ENCODE peak calls at places on chromosomes 6 and 20, in ten cellular contexts. C, S, V, O, M, A, Z, Q, Y and L are unnamed samples.
A peak's percentile ranks its signal among the peaks of the same experiment; 100 is the strongest.

GRCh38 chr20:14790771-14791517 is 453.5 kb upstream of the FLRT3 start:
- DNase-seq in Y (no peak), M (no peak), S (peak; percentile 64), Z (no peak), O (no peak), A (no peak), Q (no peak), V (no peak), C (peak; percentile 28), L (no peak)

GRCh38 chr6:133198725-133199124 is 42.4 kb upstream of the EYA4 start:
- DNase-seq in C (no peak), S (no peak), A (no peak), Q (no peak), O (no peak), V (peak; percentile 8), Z (no peak), Y (no peak), M (no peak), L (no peak)

GRCh38 chr6:167113935-167114910 is 8.7 kb upstream of the CCR6 start:
- DNase-seq in A (no peak), M (peak; percentile 38), Z (peak; percentile 94), V (no peak), C (no peak), S (no peak), Q (peak; percentile 77), Y (no peak), O (no peak), L (no peak)

GRCh38 chr6:69785697-69786096 is 11.1 kb downstream of the LMBRD1 start:
- DNase-seq in Y (no peak), M (no peak), A (no peak), S (no peak), Z (no peak), Q (no peak), C (no peak), V (no peak), O (no peak), L (no peak)

GRCh38 chr20:46694484-46694883 is 5.2 kb upstream of the TP53RK start:
- DNase-seq in Q (no peak), M (no peak), Z (peak; percentile 71), A (no peak), Y (no peak), C (no peak), V (no peak), S (peak; percentile 53), O (no peak), L (no peak)

GRCh38 chr20:10023911-10024310 is 10.9 kb upstream of the ANKEF1 start:
- DNase-seq in C (no peak), S (no peak), O (no peak), Y (no peak), A (no peak), M (no peak), Q (no peak), V (no peak), Z (no peak), L (no peak)

GRCh38 chr6:165804331-165805066 is 141.5 kb upstream of the PDE10A start:
- DNase-seq in V (no peak), O (no peak), A (no peak), C (no peak), Z (no peak), M (no peak), S (peak; percentile 11), Q (no peak), Y (no peak), L (no peak)

GRCh38 chr6:78868124-78868523 is 773 bp downstream of the IRAK1BP1 start:
- DNase-seq in Q (no peak), Z (peak; percentile 69), A (no peak), Y (no peak), C (no peak), V (no peak), O (no peak), S (no peak), M (no peak), L (no peak)

GRCh38 chr20:8854566-8854965 is 214.3 kb upstream of the PLCB4 start:
- DNase-seq in M (no peak), A (no peak), V (no peak), C (peak; percentile 19), O (no peak), S (peak; percentile 69), Z (no peak), Y (no peak), Q (no peak), L (peak; percentile 43)

GRCh38 chr20:57680131-57680716 is 29.6 kb downstream of the PMEPA1 start:
- DNase-seq in Z (peak; percentile 92), V (no peak), Q (no peak), M (no peak), O (peak; percentile 65), Y (no peak), C (no peak), S (no peak), A (no peak), L (no peak)

GRCh38 chr20:57679113-57679512 is 30.7 kb downstream of the PMEPA1 start:
- DNase-seq in S (no peak), V (no peak), Y (no peak), O (no peak), Q (no peak), A (no peak), M (no peak), Z (peak; percentile 60), C (no peak), L (no peak)

GRCh38 chr20:57677323-57677982 is 32.4 kb downstream of the PMEPA1 start:
- DNase-seq in M (no peak), Z (no peak), O (no peak), V (no peak), A (no peak), C (no peak), Y (no peak), S (no peak), Q (no peak), L (no peak)

GRCh38 chr20:57676517-57677322 is 33.1 kb downstream of the PMEPA1 start:
- DNase-seq in Z (peak; percentile 56), O (no peak), V (no peak), Y (no peak), A (no peak), S (no peak), Q (no peak), C (no peak), M (no peak), L (no peak)

GRCh38 chr20:57678340-57678739 is 31.5 kb downstream of the PMEPA1 start:
- DNase-seq in Y (no peak), S (no peak), V (no peak), Q (no peak), Z (peak; percentile 72), M (no peak), A (no peak), O (no peak), C (no peak), L (no peak)
- H3K36me3 ChIP-seq in Y (peaks cover 98% of the 10 kb centered on the region), S (no peaks in the 10 kb centered on the region), V (no peaks in the 10 kb centered on the region), Q (no peaks in the 10 kb centered on the region), Z (no peaks in the 10 kb centered on the region), M (no peaks in the 10 kb centered on the region), A (no peaks in the 10 kb centered on the region), O (peaks cover 67% of the 10 kb centered on the region), C (no peaks in the 10 kb centered on the region), L (no peaks in the 10 kb centered on the region)

DNA sequence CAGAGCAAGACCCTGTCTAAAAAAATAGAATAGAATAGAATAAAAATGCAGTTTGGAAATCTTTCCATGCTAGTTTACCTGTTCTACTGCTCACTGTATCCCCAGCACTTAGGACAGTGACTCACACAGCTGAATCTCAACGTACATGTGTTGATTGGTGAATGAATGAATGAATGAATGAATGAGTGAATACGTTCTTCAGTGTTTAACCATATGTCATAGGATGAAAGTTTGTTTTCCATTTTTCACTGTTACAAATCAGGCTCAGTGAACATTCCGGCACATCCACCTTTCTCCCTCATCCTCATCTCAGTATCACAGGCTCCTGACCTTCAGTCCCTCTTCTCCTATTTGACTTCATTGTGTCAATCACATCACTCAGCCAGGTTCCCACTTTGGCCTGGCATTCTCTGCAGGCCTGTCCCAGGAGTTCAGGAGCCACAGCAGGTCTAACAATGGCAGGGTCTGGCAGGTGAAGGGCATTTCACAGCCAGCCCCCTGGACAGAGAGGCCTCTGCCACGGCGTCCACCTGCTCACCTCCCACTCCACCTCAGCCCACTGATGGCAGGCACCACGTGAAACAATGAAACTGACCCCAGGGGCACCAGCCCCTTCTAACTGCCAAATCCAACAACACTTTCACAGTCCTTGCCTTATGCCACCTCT is 7.9 kb downstream of the ZC3H12D start:
- DNase-seq in A (no peak), V (no peak), Y (no peak), C (no peak), M (no peak), Z (no peak), Q (no peak), S (no peak), O (no peak), L (no peak)
- H3K4me1 ChIP-seq in A (peaks cover 8% of the 10 kb centered on the region), V (peaks cover 6% of the 10 kb centered on the region), Y (no peaks in the 10 kb centered on the region), C (no peaks in the 10 kb centered on the region), M (peaks cover 28% of the 10 kb centered on the region), Z (peaks cover 100% of the 10 kb centered on the region), Q (peaks cover 47% of the 10 kb centered on the region), S (peaks cover 2% of the 10 kb centered on the region), O (no peaks in the 10 kb centered on the region), L (no peaks in the 10 kb centered on the region)

DNA sequence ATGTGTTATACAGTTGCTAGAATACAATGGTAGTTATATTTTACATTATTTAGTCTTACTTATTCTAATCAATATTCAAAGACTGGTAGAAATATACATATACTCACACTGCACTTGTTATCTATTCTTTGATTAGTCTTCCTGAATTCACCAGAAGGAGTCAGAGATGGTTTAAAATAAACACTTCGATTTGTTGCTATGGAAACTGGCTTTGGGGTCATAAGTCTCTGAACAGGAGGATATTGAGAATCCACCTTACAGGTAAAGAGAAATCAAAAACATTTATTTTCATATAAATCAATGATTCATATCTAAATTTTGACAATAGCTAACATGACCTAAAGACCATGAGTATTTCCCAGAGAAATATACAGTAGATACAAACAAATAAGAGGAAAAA is 41.6 kb downstream of the NUP153 start:
- DNase-seq in S (no peak), V (no peak), Y (no peak), C (no peak), O (no peak), A (no peak), Z (no peak), M (no peak), Q (no peak), L (no peak)
- H3K36me3 ChIP-seq in S (peaks cover 71% of the 10 kb centered on the region), V (peaks cover 40% of the 10 kb centered on the region), Y (peaks cover 98% of the 10 kb centered on the region), C (peaks cover 15% of the 10 kb centered on the region), O (peaks cover 55% of the 10 kb centered on the region), A (no peaks in the 10 kb centered on the region), Z (peaks cover 64% of the 10 kb centered on the region), M (no peaks in the 10 kb centered on the region), Q (peaks cover 30% of the 10 kb centered on the region), L (peaks cover 6% of the 10 kb centered on the region)

GRCh38 chr6:33630014-33630413 is 8.9 kb downstream of the ITPR3 start:
- DNase-seq in V (no peak), Y (no peak), A (no peak), M (no peak), O (no peak), S (no peak), Q (no peak), Z (no peak), C (no peak), L (no peak)

GRCh38 chr6:33624856-33625255 is 3.7 kb downstream of the ITPR3 start:
- DNase-seq in S (no peak), Z (no peak), Y (no peak), A (no peak), V (no peak), O (no peak), Q (no peak), C (no peak), M (no peak), L (no peak)

GRCh38 chr6:33623895-33624381 is 2.8 kb downstream of the ITPR3 start:
- DNase-seq in S (peak; percentile 20), V (no peak), Z (peak; percentile 45), A (no peak), Q (no peak), Y (no peak), M (no peak), C (no peak), O (no peak), L (no peak)

GRCh38 chr6:33628401-33628964 is 7.4 kb downstream of the ITPR3 start:
- DNase-seq in M (no peak), V (no peak), Q (no peak), Z (peak; percentile 52), Y (no peak), O (no peak), S (peak; percentile 20), C (no peak), A (no peak), L (no peak)

GRCh38 chr6:33627876-33628275 is 6.8 kb downstream of the ITPR3 start:
- DNase-seq in S (no peak), Y (no peak), Q (no peak), A (no peak), C (no peak), V (no peak), M (no peak), Z (no peak), O (no peak), L (no peak)
- H3K4me1 ChIP-seq in S (peaks cover 7% of the 10 kb centered on the region), Y (peaks cover 20% of the 10 kb centered on the region), Q (peaks cover 40% of the 10 kb centered on the region), A (peaks cover 99% of the 10 kb centered on the region), C (peaks cover 12% of the 10 kb centered on the region), V (peaks cover 43% of the 10 kb centered on the region), M (peaks cover 78% of the 10 kb centered on the region), Z (peaks cover 40% of the 10 kb centered on the region), O (peaks cover 41% of the 10 kb centered on the region), L (no peaks in the 10 kb centered on the region)